ENCODE peak calls at places on chromosomes 5 and 9, in four cellular contexts. One of them, this sample, is unnamed.

GRCh38 chr5:73486119-73486899 is 11.9 kb upstream of the BTF3 start:
- DNase-seq in AG10803: no peak
- DNase-seq in progenitor cell of endocrine pancreas: no peak
- DNase-seq in Calu3: no peak
- DNase-seq in this sample: no peak

GRCh38 chr9:38159599-38159998 is 90.6 kb upstream of the SHB start:
- DNase-seq in AG10803: no peak
- DNase-seq in progenitor cell of endocrine pancreas: no peak
- DNase-seq in Calu3: no peak
- DNase-seq in this sample: no peak

GRCh38 chr9:76817489-76817888 is 53.3 kb downstream of the PCA3 start:
- DNase-seq in AG10803: peak
- DNase-seq in progenitor cell of endocrine pancreas: no peak
- DNase-seq in Calu3: no peak
- DNase-seq in this sample: no peak

GRCh38 chr5:112279082-112279481 is 140.0 kb downstream of the EPB41L4A start:
- DNase-seq in AG10803: peak
- DNase-seq in progenitor cell of endocrine pancreas: no peak
- DNase-seq in Calu3: no peak
- DNase-seq in this sample: no peak

GRCh38 chr5:67301285-67301904 is 104.8 kb upstream of the CD180 start:
- DNase-seq in AG10803: peak
- DNase-seq in progenitor cell of endocrine pancreas: no peak
- DNase-seq in Calu3: peak
- DNase-seq in this sample: no peak

GRCh38 chr5:163347671-163348070 is 89.7 kb upstream of the CCNG1 start:
- DNase-seq in AG10803: peak
- DNase-seq in progenitor cell of endocrine pancreas: peak
- DNase-seq in Calu3: peak
- DNase-seq in this sample: peak

GRCh38 chr5:160311491-160312138 is 749 bp downstream of the CCNJL start:
- DNase-seq in AG10803: no peak
- DNase-seq in progenitor cell of endocrine pancreas: peak
- DNase-seq in Calu3: peak
- DNase-seq in this sample: peak

GRCh38 chr9:112863214-112863613 is 27.5 kb downstream of the SLC46A2 start:
- DNase-seq in AG10803: peak
- DNase-seq in progenitor cell of endocrine pancreas: no peak
- DNase-seq in Calu3: no peak
- DNase-seq in this sample: no peak

GRCh38 chr5:2960309-2960708 is 208.8 kb upstream of the IRX2 start:
- DNase-seq in AG10803: no peak
- DNase-seq in progenitor cell of endocrine pancreas: no peak
- DNase-seq in Calu3: no peak
- DNase-seq in this sample: no peak

GRCh38 chr5:35835796-35836742 is 20.6 kb upstream of the IL7R start:
- DNase-seq in AG10803: no peak
- DNase-seq in progenitor cell of endocrine pancreas: no peak
- DNase-seq in Calu3: no peak
- DNase-seq in this sample: no peak

GRCh38 chr5:178667109-178667508 is 40.3 kb upstream of the CLK4 start:
- DNase-seq in AG10803: no peak
- DNase-seq in progenitor cell of endocrine pancreas: no peak
- DNase-seq in Calu3: no peak
- DNase-seq in this sample: no peak

GRCh38 chr5:61334224-61335196 is 2.5 kb downstream of the ZSWIM6 start:
- DNase-seq in AG10803: peak
- DNase-seq in progenitor cell of endocrine pancreas: no peak
- DNase-seq in Calu3: no peak
- DNase-seq in this sample: no peak

GRCh38 chr5:87752362-87752761 is 339.6 kb upstream of the CCNH start:
- DNase-seq in AG10803: peak
- DNase-seq in progenitor cell of endocrine pancreas: no peak
- DNase-seq in Calu3: no peak
- DNase-seq in this sample: no peak

GRCh38 chr9:125747765-125748510 is 765 bp downstream of the PBX3 start:
- DNase-seq in AG10803: peak
- DNase-seq in progenitor cell of endocrine pancreas: peak
- DNase-seq in Calu3: peak
- DNase-seq in this sample: no peak

GRCh38 chr5:77425420-77425819 is 66.7 kb downstream of the WDR41 start:
- DNase-seq in AG10803: peak
- DNase-seq in progenitor cell of endocrine pancreas: no peak
- DNase-seq in Calu3: no peak
- DNase-seq in this sample: no peak

GRCh38 chr9:6384732-6385131 is 28.3 kb upstream of the UHRF2 start:
- DNase-seq in AG10803: no peak
- DNase-seq in progenitor cell of endocrine pancreas: no peak
- DNase-seq in Calu3: no peak
- DNase-seq in this sample: no peak

GRCh38 chr5:74977475-74977874 is 74.9 kb downstream of the GCNT4 start:
- DNase-seq in AG10803: peak
- DNase-seq in progenitor cell of endocrine pancreas: no peak
- DNase-seq in Calu3: no peak
- DNase-seq in this sample: no peak

GRCh38 chr9:95615246-95615645 is 98.5 kb upstream of the PTCH1 start:
- DNase-seq in AG10803: no peak
- DNase-seq in progenitor cell of endocrine pancreas: no peak
- DNase-seq in Calu3: no peak
- DNase-seq in this sample: no peak

GRCh38 chr5:138276402-138277054 is 2.1 kb upstream of the GFRA3 start:
- DNase-seq in AG10803: no peak
- DNase-seq in progenitor cell of endocrine pancreas: no peak
- DNase-seq in Calu3: no peak
- DNase-seq in this sample: no peak

GRCh38 chr5:157819502-157820125 is 39.3 kb downstream of the CLINT1 start:
- DNase-seq in AG10803: no peak
- DNase-seq in progenitor cell of endocrine pancreas: no peak
- DNase-seq in Calu3: no peak
- DNase-seq in this sample: no peak

GRCh38 chr9:1916676-1917075 is 98.5 kb upstream of the SMARCA2 start:
- DNase-seq in AG10803: peak
- DNase-seq in progenitor cell of endocrine pancreas: no peak
- DNase-seq in Calu3: no peak
- DNase-seq in this sample: no peak

GRCh38 chr9:91604451-91604850 is 180.8 kb upstream of the NFIL3 start:
- DNase-seq in AG10803: no peak
- DNase-seq in progenitor cell of endocrine pancreas: no peak
- DNase-seq in Calu3: no peak
- DNase-seq in this sample: no peak

GRCh38 chr9:98360176-98360708 is 104.8 kb upstream of the TBC1D2 start:
- DNase-seq in AG10803: no peak
- DNase-seq in progenitor cell of endocrine pancreas: no peak
- DNase-seq in Calu3: no peak
- DNase-seq in this sample: no peak

GRCh38 chr9:89497978-89498844 is at the start of gene SEMA4D:
- DNase-seq in AG10803: peak
- DNase-seq in progenitor cell of endocrine pancreas: peak
- DNase-seq in Calu3: peak
- DNase-seq in this sample: peak

GRCh38 chr5:124738751-124739559 is 7.5 kb downstream of the ZNF608 start:
- DNase-seq in AG10803: peak
- DNase-seq in progenitor cell of endocrine pancreas: no peak
- DNase-seq in Calu3: no peak
- DNase-seq in this sample: no peak

GRCh38 chr9:21455320-21455719 is 15.1 kb downstream of the IFNA1 start:
- DNase-seq in AG10803: peak
- DNase-seq in progenitor cell of endocrine pancreas: no peak
- DNase-seq in Calu3: peak
- DNase-seq in this sample: no peak
- TF ChIP-seq CTCF in AG10803: peak
- TF ChIP-seq CTCF in progenitor cell of endocrine pancreas: peak
- TF ChIP-seq CTCF in Calu3: peak
- TF ChIP-seq CTCF in this sample: peak

DNA sequence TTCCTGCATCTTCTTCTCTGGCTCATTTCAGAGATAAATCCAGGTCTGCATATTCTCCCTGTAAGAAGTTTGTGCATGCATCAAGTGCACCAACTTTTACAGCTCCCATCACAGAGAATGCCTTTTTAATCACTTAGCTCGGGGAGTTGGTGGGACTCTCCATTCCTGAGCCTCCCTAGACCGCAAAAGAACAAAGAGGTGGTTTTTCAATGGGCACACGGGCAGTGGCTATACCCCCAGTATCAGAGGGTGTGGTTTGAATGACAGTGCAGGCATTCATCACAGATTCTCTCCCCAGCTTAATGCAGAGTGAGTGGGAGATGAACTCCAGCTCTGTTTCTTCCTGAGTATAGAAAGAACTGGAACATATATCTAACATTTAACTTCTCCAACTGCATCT is 264.7 kb upstream of the NR4A3 start:
- DNase-seq in AG10803: no peak
- DNase-seq in progenitor cell of endocrine pancreas: no peak
- DNase-seq in Calu3: no peak
- DNase-seq in this sample: no peak
- TF ChIP-seq CTCF in AG10803: no peak
- TF ChIP-seq CTCF in progenitor cell of endocrine pancreas: no peak
- TF ChIP-seq CTCF in Calu3: no peak
- TF ChIP-seq CTCF in this sample: no peak

GRCh38 chr5:9519537-9519936 is 26.3 kb downstream of the SEMA5A start:
- DNase-seq in AG10803: peak
- DNase-seq in progenitor cell of endocrine pancreas: no peak
- DNase-seq in Calu3: no peak
- DNase-seq in this sample: no peak

GRCh38 chr5:9513825-9514224 is 32.0 kb downstream of the SEMA5A start:
- DNase-seq in AG10803: peak
- DNase-seq in progenitor cell of endocrine pancreas: no peak
- DNase-seq in Calu3: no peak
- DNase-seq in this sample: no peak

GRCh38 chr5:9514968-9515367 is 30.9 kb downstream of the SEMA5A start:
- DNase-seq in AG10803: no peak
- DNase-seq in progenitor cell of endocrine pancreas: no peak
- DNase-seq in Calu3: no peak
- DNase-seq in this sample: no peak

GRCh38 chr5:9515451-9515850 is 30.4 kb downstream of the SEMA5A start:
- DNase-seq in AG10803: no peak
- DNase-seq in progenitor cell of endocrine pancreas: no peak
- DNase-seq in Calu3: no peak
- DNase-seq in this sample: no peak

DNA sequence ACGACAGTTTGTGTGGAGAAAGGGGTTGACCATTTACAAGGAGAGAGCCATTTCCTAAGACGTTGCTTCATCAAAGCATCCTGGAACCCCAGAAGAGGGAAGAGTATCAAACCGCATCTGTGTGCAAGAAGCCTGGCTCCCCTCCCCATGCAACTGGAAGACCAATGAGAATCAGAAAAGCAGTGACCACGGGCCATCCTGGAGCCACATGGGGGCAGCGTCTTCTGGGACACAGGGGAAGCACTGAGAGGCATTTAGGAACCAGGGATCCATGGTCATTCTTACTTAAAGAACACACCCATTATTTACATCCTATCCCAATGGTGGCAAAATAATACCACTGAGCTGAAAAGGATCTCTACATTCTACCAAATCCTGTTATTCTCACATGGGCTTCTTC is 29.3 kb downstream of the SEMA5A start:
- DNase-seq in AG10803: peak
- DNase-seq in progenitor cell of endocrine pancreas: no peak
- DNase-seq in Calu3: no peak
- DNase-seq in this sample: no peak
- TF ChIP-seq CTCF in AG10803: no peak
- TF ChIP-seq CTCF in progenitor cell of endocrine pancreas: no peak
- TF ChIP-seq CTCF in Calu3: no peak
- TF ChIP-seq CTCF in this sample: no peak

DNA sequence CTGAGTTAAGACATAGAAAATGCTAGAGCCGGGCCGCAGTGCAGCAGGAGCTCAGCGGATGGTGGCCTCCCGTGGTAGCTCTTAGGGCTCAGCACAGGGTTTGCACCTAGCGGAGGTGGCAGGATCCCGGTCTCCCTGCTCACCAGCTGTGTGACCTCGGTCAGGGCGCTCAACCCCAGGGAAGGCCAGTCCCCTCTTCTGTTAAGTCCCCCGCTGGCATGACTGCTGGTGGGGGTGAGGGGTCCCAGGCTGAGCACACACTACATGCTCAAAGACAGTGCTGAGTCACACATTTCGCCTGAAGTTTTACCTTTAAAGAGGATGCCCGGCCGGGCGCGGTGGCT is 39.0 kb downstream of the HRH2 start:
- DNase-seq in AG10803: no peak
- DNase-seq in progenitor cell of endocrine pancreas: no peak
- DNase-seq in Calu3: no peak
- DNase-seq in this sample: no peak
- TF ChIP-seq CTCF in AG10803: no peak
- TF ChIP-seq CTCF in progenitor cell of endocrine pancreas: no peak
- TF ChIP-seq CTCF in Calu3: no peak
- TF ChIP-seq CTCF in this sample: peak